ENCODE peak calls at places on chromosomes 13 and 19, in six cellular contexts. I is NCI-H345, Q is lower lobe of right lung, V is fibroblast of pulmonary artery, N is tibial artery, U is fibroblast of the aortic adventitia. Z is an unnamed sample.
A peak's percentile ranks its signal among the peaks of the same experiment; 100 is the strongest.

GRCh38 chr13:105925496-105925895 is 610.0 kb downstream of the EFNB2 start:
- DNase-seq in I (no peak), Q (no peak), V (peak; percentile 86), U (peak; percentile 48), N (no peak), Z (no peak)

GRCh38 chr19:46133777-46134231 is 9.3 kb upstream of the IGFL3 start:
- DNase-seq in N (no peak), V (peak; percentile 10), I (no peak), U (no peak), Q (no peak), Z (no peak)

GRCh38 chr19:16969127-16969526 is 57.5 kb downstream of the CPAMD8 start:
- DNase-seq in I (no peak), U (no peak), V (peak; percentile 33), N (peak; percentile 50), Q (no peak), Z (peak; percentile 47)

GRCh38 chr13:31094331-31095015 is 67.2 kb downstream of the HSPH1 start:
- DNase-seq in V (no peak), N (no peak), U (no peak), Q (no peak), I (no peak), Z (no peak)

GRCh38 chr19:10625003-10625761 is at the start of gene SLC44A2:
- DNase-seq in I (peak; percentile 77), N (peak; percentile 65), U (peak; percentile 51), Q (peak; percentile 89), V (peak; percentile 55), Z (peak; percentile 59)

GRCh38 chr13:44021422-44021821 is 141.7 kb downstream of the LACC1 start:
- DNase-seq in I (no peak), V (no peak), U (no peak), Q (no peak), N (no peak), Z (peak; percentile 11)

GRCh38 chr19:50925734-50926133 is 14.5 kb upstream of the KLK4 start:
- DNase-seq in I (no peak), N (no peak), V (peak; percentile 38), Q (no peak), U (peak; percentile 16), Z (no peak)

GRCh38 chr19:38842439-38843174 is 7.2 kb downstream of the HNRNPL start:
- DNase-seq in V (no peak), I (no peak), N (no peak), U (no peak), Q (no peak), Z (no peak)

GRCh38 chr13:27607125-27607524 is 13.2 kb downstream of the LNX2 start:
- DNase-seq in N (no peak), Q (no peak), U (peak; percentile 72), I (no peak), V (peak; percentile 88), Z (peak; percentile 76)

GRCh38 chr13:25375727-25376358 is 4.1 kb downstream of the ATP8A2 start:
- DNase-seq in Q (no peak), N (no peak), V (peak; percentile 63), I (peak; percentile 42), U (peak; percentile 58), Z (peak; percentile 21)

GRCh38 chr19:33201473-33201872 is 7.3 kb downstream of the LRP3 start:
- DNase-seq in Q (no peak), V (no peak), U (no peak), N (no peak), I (no peak), Z (no peak)

GRCh38 chr13:44921478-44921877 is 67.8 kb downstream of the NUFIP1 start:
- DNase-seq in V (no peak), Q (no peak), N (no peak), I (no peak), U (no peak), Z (no peak)

GRCh38 chr19:39842693-39843435 is 3.3 kb downstream of the FBL start:
- DNase-seq in Q (no peak), U (no peak), V (no peak), N (no peak), I (no peak), Z (no peak)

GRCh38 chr13:61612192-61612591 is 196.5 kb upstream of the PCDH20 start:
- DNase-seq in I (no peak), Q (no peak), V (no peak), N (no peak), U (no peak), Z (no peak)

GRCh38 chr19:17281391-17282304 is at the start of gene ANKLE1:
- DNase-seq in I (no peak), Q (peak; percentile 78), V (peak; percentile 22), U (no peak), N (no peak), Z (no peak)

GRCh38 chr13:83499286-83499685 is 383.0 kb downstream of the SLITRK1 start:
- DNase-seq in Q (no peak), I (peak; percentile 3), V (no peak), U (no peak), N (no peak), Z (no peak)

GRCh38 chr13:20799726-20800416 is 26.1 kb upstream of the EEF1AKMT1 start:
- DNase-seq in Q (no peak), N (no peak), I (no peak), V (peak; percentile 40), U (peak; percentile 62), Z (peak; percentile 14)

GRCh38 chr13:84870190-84870589 is 929.0 kb downstream of the SLITRK6 start:
- DNase-seq in Q (no peak), V (no peak), N (no peak), U (no peak), I (no peak), Z (no peak)

GRCh38 chr19:49676136-49676689 is 858 bp upstream of the PRMT1 start:
- DNase-seq in N (peak; percentile 83), U (peak; percentile 97), Q (peak; percentile 87), V (peak; percentile 97), I (peak; percentile 83), Z (peak; percentile 93)

GRCh38 chr19:19540707-19541515 is 2.8 kb downstream of the CILP2 start:
- DNase-seq in V (peak; percentile 23), N (no peak), U (no peak), I (peak; percentile 90), Q (peak; percentile 65), Z (no peak)

GRCh38 chr13:97600438-97601080 is 166.6 kb downstream of the RAP2A start:
- DNase-seq in I (peak; percentile 75), N (no peak), V (peak; percentile 91), Q (no peak), U (peak; percentile 42), Z (peak; percentile 62)

GRCh38 chr13:43487885-43488284 is 298.9 kb downstream of the ENOX1 start:
- DNase-seq in N (no peak), I (no peak), Q (no peak), U (no peak), V (no peak), Z (no peak)

GRCh38 chr19:40144151-40144550 is 47.1 kb upstream of the MAP3K10 start:
- DNase-seq in U (peak; percentile 22), V (no peak), N (no peak), I (no peak), Q (no peak), Z (no peak)

GRCh38 chr13:42707596-42707995 is 73.8 kb upstream of the FAM216B start:
- DNase-seq in N (no peak), U (peak; percentile 60), V (peak; percentile 52), I (no peak), Q (no peak), Z (peak; percentile 47)

GRCh38 chr19:14476663-14477401 is 1.7 kb upstream of the PTGER1 start:
- DNase-seq in V (peak; percentile 79), N (peak; percentile 73), I (no peak), U (peak; percentile 89), Q (no peak), Z (peak; percentile 77)

GRCh38 chr13:51715613-51716012 is 88.3 kb downstream of the DHRS12 start:
- DNase-seq in V (no peak), I (no peak), Q (no peak), U (no peak), N (no peak), Z (no peak)

GRCh38 chr13:91185294-91185863 is 162.1 kb upstream of the MIR17HG start:
- DNase-seq in Q (no peak), I (peak; percentile 25), U (peak; percentile 1), N (no peak), V (peak; percentile 46), Z (no peak)

GRCh38 chr19:5339470-5339949 is 1.1 kb downstream of the PTPRS start:
- DNase-seq in Q (no peak), N (no peak), U (no peak), V (no peak), I (no peak), Z (no peak)

GRCh38 chr19:616732-617526 is 16.4 kb downstream of the POLRMT start:
- DNase-seq in U (no peak), N (no peak), Q (no peak), I (peak; percentile 23), V (no peak), Z (no peak)

GRCh38 chr19:6273701-6274601 is 5.8 kb downstream of the MLLT1 start:
- DNase-seq in N (peak; percentile 94), V (peak; percentile 94), U (peak; percentile 96), I (no peak), Q (peak; percentile 88), Z (peak; percentile 95)

GRCh38 chr19:40576181-40576584 is 490 bp upstream of the SHKBP1 start:
- DNase-seq in N (no peak), V (no peak), Q (no peak), I (peak; percentile 76), U (no peak), Z (no peak)

GRCh38 chr13:57823704-57824103 is 192.2 kb downstream of the PCDH17 start:
- DNase-seq in Q (no peak), I (peak; percentile 12), N (no peak), U (no peak), V (no peak), Z (no peak)

GRCh38 chr13:103066079-103066880 is at the start of gene SLC10A2:
- DNase-seq in V (no peak), N (no peak), U (no peak), I (no peak), Q (no peak), Z (no peak)

GRCh38 chr19:35038623-35039512 is 2.7 kb upstream of the HPN start:
- DNase-seq in Q (no peak), U (no peak), I (no peak), V (no peak), N (no peak), Z (no peak)

GRCh38 chr19:16164222-16164890 is 9.0 kb downstream of the CIB3 start:
- DNase-seq in I (no peak), V (no peak), U (no peak), N (no peak), Q (no peak), Z (no peak)

GRCh38 chr13:113562085-113562749 is 22.3 kb upstream of the TFDP1 start:
- DNase-seq in U (peak; percentile 79), N (no peak), I (peak; percentile 80), V (peak; percentile 80), Q (peak; percentile 51), Z (peak; percentile 66)

GRCh38 chr13:32586022-32586900 is at the start of gene PDS5B:
- DNase-seq in Q (peak; percentile 96), N (peak; percentile 94), V (peak; percentile 94), I (peak; percentile 94), U (peak; percentile 91), Z (peak; percentile 96)

GRCh38 chr13:105276571-105276970 is 1258.9 kb downstream of the EFNB2 start:
- DNase-seq in I (peak; percentile 64), U (no peak), Q (no peak), V (no peak), N (no peak), Z (no peak)

GRCh38 chr13:47000166-47000565 is 103.3 kb upstream of the HTR2A start:
- DNase-seq in V (no peak), U (no peak), N (no peak), Q (no peak), I (no peak), Z (no peak)

GRCh38 chr13:50594276-50594970 is 249.1 kb downstream of the DLEU7 start:
- DNase-seq in U (no peak), Q (no peak), V (no peak), I (no peak), N (no peak), Z (no peak)

Z was measured in fibroblast of gingiva.